ENCODE peak calls at places on chromosomes 12 and 14, in four cellular contexts. H is CD8-positive, alpha-beta T cell; X is IMR-90; W is GM23248. F is an unnamed sample. For H3K27me3 and H3K4me1, the result is how much of the 10 kb centered on the place peaks cover.

GRCh38 chr14:105340821-105341408 is 26.4 kb downstream of the PACS2 start:
- DNase-seq in H (no peak), X (peak), W (no peak), F (no peak)

GRCh38 chr14:83170165-83170564 is 1636.5 kb upstream of the SEL1L start:
- DNase-seq in H (no peak), X (peak), W (no peak), F (no peak)

GRCh38 chr12:65188179-65188709 is 18.9 kb downstream of the LEMD3 start:
- DNase-seq in H (no peak), X (peak), W (no peak), F (no peak)

GRCh38 chr12:30847259-30847658 is 79.3 kb upstream of the TSPAN11 start:
- DNase-seq in H (no peak), X (peak), W (peak), F (no peak)

GRCh38 chr12:65055874-65056273 is 65.2 kb downstream of the WIF1 start:
- DNase-seq in H (no peak), X (no peak), W (no peak), F (no peak)

GRCh38 chr12:21562859-21563258 is 36.8 kb downstream of the SPX start:
- DNase-seq in H (no peak), X (no peak), W (no peak), F (no peak)

GRCh38 chr12:21676781-21677180 is 19.1 kb upstream of the LDHB start:
- DNase-seq in H (no peak), X (no peak), W (no peak), F (no peak)

GRCh38 chr14:69002069-69002468 is 23.0 kb upstream of the ACTN1 start:
- DNase-seq in H (peak), X (no peak), W (peak), F (no peak)

GRCh38 chr14:63470877-63471565 is 72.2 kb downstream of the PPP2R5E start:
- DNase-seq in H (no peak), X (peak), W (peak), F (no peak)

GRCh38 chr12:16246264-16246663 is 31.2 kb downstream of the SLC15A5 start:
- DNase-seq in H (no peak), X (no peak), W (no peak), F (no peak)

GRCh38 chr12:99066726-99067125 is 421.6 kb downstream of the APAF1 start:
- DNase-seq in H (no peak), X (no peak), W (no peak), F (no peak)

GRCh38 chr12:128754275-128754674 is 69.5 kb downstream of the SLC15A4 start:
- DNase-seq in H (no peak), X (no peak), W (peak), F (no peak)

GRCh38 chr12:94146166-94146565 is 2.2 kb upstream of the PLXNC1 start:
- DNase-seq in H (no peak), X (no peak), W (no peak), F (no peak)

GRCh38 chr12:14399871-14400270 is 34.4 kb downstream of the ATF7IP start:
- DNase-seq in H (no peak), X (peak), W (peak), F (no peak)

GRCh38 chr12:107027304-107028053 is 40.5 kb upstream of the MTERF2 start:
- DNase-seq in H (no peak), X (peak), W (peak), F (no peak)

GRCh38 chr12:52670961-52671360 is 9.2 kb downstream of the KRT1 start:
- DNase-seq in H (no peak), X (no peak), W (no peak), F (no peak)

GRCh38 chr12:98402081-98402480 is 113.3 kb upstream of the TMPO start:
- DNase-seq in H (no peak), X (peak), W (no peak), F (no peak)

GRCh38 chr12:74334770-74335169 is 202.9 kb upstream of the ATXN7L3B start:
- DNase-seq in H (no peak), X (peak), W (no peak), F (no peak)

GRCh38 chr12:72011374-72011773 is 72.7 kb downstream of the TPH2 start:
- DNase-seq in H (no peak), X (peak), W (peak), F (no peak)

GRCh38 chr12:24901975-24902461 is 46.9 kb downstream of the BCAT1 start:
- DNase-seq in H (no peak), X (no peak), W (no peak), F (no peak)

GRCh38 chr12:5428332-5429221 is 3.3 kb upstream of the NTF3 start:
- DNase-seq in H (no peak), X (peak), W (peak), F (no peak)

GRCh38 chr14:92584856-92585255 is 71.3 kb downstream of the RIN3 start:
- DNase-seq in H (no peak), X (no peak), W (no peak), F (peak)

GRCh38 chr14:76086636-76087035 is 65.1 kb upstream of the GPATCH2L start:
- DNase-seq in H (no peak), X (no peak), W (no peak), F (no peak)

GRCh38 chr12:129887047-129887568 is 16.7 kb downstream of the TMEM132D start:
- DNase-seq in H (no peak), X (no peak), W (no peak), F (peak)

GRCh38 chr12:30450872-30451271 is 244.8 kb downstream of the IPO8 start:
- DNase-seq in H (no peak), X (no peak), W (peak), F (no peak)

GRCh38 chr12:54007538-54008259 is 1.1 kb upstream of the HOXC8 start:
- DNase-seq in H (no peak), X (no peak), W (peak), F (no peak)
- H3K27me3 ChIP-seq in H (half or more), X (half or more), W (under half), F (half or more)

GRCh38 chr14:90818715-90819114 is 2.5 kb upstream of the TTC7B start:
- DNase-seq in H (no peak), X (no peak), W (no peak), F (no peak)

GRCh38 chr14:90814806-90815566 is 1.2 kb downstream of the TTC7B start:
- DNase-seq in H (no peak), X (no peak), W (no peak), F (no peak)

GRCh38 chr14:90815817-90816662 is at the start of gene TTC7B:
- DNase-seq in H (peak), X (peak), W (peak), F (peak)

GRCh38 chr14:90816686-90817436 is 631 bp upstream of the TTC7B start:
- DNase-seq in H (no peak), X (no peak), W (no peak), F (no peak)

DNA sequence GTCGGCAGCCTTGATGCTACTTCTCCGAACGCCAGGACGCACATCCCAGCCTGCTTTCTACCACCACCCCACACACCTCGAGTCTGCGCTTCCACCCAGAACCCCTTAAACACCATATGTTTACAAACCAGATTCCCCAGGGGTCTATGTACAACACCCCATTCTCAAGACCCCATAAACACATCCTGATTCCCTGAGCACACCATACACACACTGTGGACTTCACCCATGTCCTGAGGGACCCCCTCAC is 738 bp downstream of the TTC7B start:
- DNase-seq in H (no peak), X (no peak), W (peak), F (no peak)
- H3K4me3 ChIP-seq in H (no peak), X (peak), W (peak), F (peak)

DNA sequence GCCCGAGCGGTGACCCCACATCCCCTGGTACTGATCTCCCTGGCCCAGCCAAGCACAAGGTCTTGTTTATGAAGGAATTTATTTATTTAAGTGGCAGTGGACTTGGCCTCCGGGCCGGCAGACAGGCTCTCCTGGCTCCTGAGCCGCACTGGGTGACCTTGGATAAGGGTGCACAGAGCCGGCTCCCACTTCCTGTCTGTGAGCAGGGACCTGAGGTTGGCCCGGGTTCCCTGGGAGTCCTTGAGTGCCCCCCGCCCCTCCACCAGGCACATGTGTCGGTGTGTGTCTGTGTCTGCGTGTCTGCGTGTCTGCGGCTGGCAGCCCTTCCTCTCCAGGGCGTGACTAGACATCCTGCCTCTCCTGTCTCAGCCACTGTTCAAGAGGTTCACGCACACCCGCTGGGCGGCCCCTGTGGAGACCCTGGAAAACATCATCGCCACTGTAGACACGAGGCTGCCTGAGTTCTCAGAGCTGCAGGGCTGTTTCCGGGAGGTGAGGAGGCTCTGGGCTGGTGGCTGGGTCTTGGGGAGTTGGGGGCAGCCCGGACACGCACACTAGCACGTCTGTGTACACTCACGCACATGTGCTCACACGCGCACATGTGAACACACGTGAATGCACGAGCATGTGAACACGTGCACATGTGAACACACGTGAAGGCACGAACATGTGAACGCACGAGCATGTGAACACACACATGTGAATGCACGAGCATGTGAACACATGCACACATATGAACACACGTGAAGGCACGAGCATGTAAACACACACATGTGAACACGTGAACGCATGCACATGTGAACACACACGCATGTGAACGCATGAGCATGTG is 9.3 kb downstream of the TNFAIP2 start:
- DNase-seq in H (no peak), X (no peak), W (no peak), F (peak)
- H3K4me1 ChIP-seq in H (under half), X (under half), W (under half), F (under half)

GRCh38 chr12:3227076-3227975 is 150.1 kb downstream of the TSPAN9 start:
- DNase-seq in H (no peak), X (no peak), W (no peak), F (no peak)
- H3K27me3 ChIP-seq in H (under half), X (under half), W (under half), F (under half)

DNA sequence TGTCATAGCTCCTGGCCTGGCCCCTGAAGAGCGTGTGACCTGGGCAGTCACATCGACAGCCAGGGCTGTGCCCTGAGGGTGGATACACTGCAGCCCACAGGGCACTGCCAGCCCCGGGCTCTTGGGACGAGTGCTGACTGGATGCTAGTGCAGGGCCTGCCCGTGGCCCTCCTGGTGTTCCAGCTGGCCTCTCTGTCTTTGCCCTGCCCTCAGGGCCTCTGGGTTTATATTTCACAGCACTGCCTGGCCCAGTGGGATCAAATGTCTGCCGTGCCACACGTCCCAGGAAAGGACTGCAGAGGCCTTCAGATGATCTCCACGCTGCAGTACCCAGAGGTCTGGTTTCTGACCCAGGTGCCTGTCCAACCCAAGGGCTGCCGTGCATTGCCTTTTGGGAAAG is 10.1 kb upstream of the CCDC197 start:
- DNase-seq in H (no peak), X (no peak), W (no peak), F (no peak)
- H3K4me3 ChIP-seq in H (no peak), X (no peak), W (no peak), F (no peak)

F was measured in upper lobe of right lung.